ENCODE peak calls at places on chromosomes 2 and 18, in nine cellular contexts. D is esophagus squamous epithelium, H is endothelial cell of umbilical vein, Q is stomach, P is A549, I is thyroid gland, E is ovary, J is NB4, X is sigmoid colon. W is an unnamed sample.

GRCh38 chr2:43193652-43193995 is 32.8 kb downstream of the ZFP36L2 start:
- DNase-seq in I (no peak), E (no peak), P (no peak), X (no peak), D (no peak), Q (no peak), H (no peak), J (no peak), W (no peak)

GRCh38 chr18:49457616-49458015 is 2.8 kb downstream of the DYM start:
- DNase-seq in H (no peak), Q (no peak), I (no peak), X (no peak), P (no peak), E (no peak), J (no peak), D (no peak), W (no peak)

GRCh38 chr2:70962885-70963878 is 15.2 kb upstream of the ANKRD53 start:
- DNase-seq in D (no peak), J (no peak), H (no peak), E (no peak), Q (no peak), X (no peak), I (no peak), P (no peak), W (peak; percentile 64)

GRCh38 chr2:179265082-179265575 is 497 bp upstream of the SESTD1 start:
- DNase-seq in I (no peak), X (no peak), Q (no peak), E (no peak), H (peak; percentile 41), J (peak; percentile 45), D (no peak), P (no peak), W (no peak)

GRCh38 chr2:177332041-177332991 is 60.3 kb upstream of the AGPS start:
- DNase-seq in D (no peak), X (peak; percentile 80), P (peak; percentile 69), Q (peak; percentile 37), E (peak; percentile 56), I (peak; percentile 62), J (peak; percentile 81), H (peak; percentile 87), W (no peak)

GRCh38 chr2:120605231-120605935 is 130.3 kb upstream of the GLI2 start:
- DNase-seq in D (no peak), I (peak; percentile 64), Q (no peak), E (no peak), X (no peak), P (no peak), J (peak; percentile 54), H (no peak), W (no peak)

GRCh38 chr2:95326433-95327140 is 29.4 kb downstream of the KCNIP3 start:
- DNase-seq in X (no peak), J (no peak), I (no peak), E (no peak), P (no peak), D (no peak), H (no peak), Q (no peak), W (no peak)

GRCh38 chr2:42929985-42930581 is 137.7 kb upstream of the HAAO start:
- DNase-seq in P (no peak), I (no peak), Q (no peak), D (no peak), E (peak; percentile 60), J (peak; percentile 87), H (no peak), X (no peak), W (no peak)

GRCh38 chr2:118667366-118667765 is 180.1 kb downstream of the EN1 start:
- DNase-seq in H (no peak), Q (no peak), D (no peak), P (no peak), X (no peak), J (no peak), I (no peak), E (no peak), W (no peak)

DNA sequence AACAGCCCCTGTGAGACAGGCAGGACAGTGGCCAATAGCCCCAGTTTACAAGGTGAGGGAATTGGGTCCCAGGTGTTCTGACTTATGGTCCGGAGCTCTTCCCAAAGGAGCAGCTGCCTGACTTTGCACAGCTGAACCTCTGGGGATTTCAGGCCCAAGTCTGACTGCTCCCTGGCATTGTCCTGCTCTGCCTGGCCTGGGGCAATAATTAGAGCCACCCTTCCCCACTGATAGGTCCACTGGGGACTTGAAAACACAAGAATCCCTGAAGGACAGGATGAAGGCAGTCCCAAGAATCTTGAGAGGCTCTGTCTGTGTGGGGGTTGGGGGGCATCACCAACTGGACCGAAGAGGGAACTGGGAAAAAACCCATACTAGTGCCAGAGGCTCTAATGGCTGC is 3.7 kb upstream of the FEV start:
- DNase-seq in D (no peak), Q (no peak), H (no peak), X (peak; percentile 33), E (no peak), P (no peak), I (no peak), J (no peak), W (no peak)
- H3K4me3 ChIP-seq in D (no peak overlapping the region), Q (no peak overlapping the region), H (no peak overlapping the region), X (no peak overlapping the region), E (no peak overlapping the region), P (no peak overlapping the region), I (no peak overlapping the region), J (no peak overlapping the region), W (no peak overlapping the region)

DNA sequence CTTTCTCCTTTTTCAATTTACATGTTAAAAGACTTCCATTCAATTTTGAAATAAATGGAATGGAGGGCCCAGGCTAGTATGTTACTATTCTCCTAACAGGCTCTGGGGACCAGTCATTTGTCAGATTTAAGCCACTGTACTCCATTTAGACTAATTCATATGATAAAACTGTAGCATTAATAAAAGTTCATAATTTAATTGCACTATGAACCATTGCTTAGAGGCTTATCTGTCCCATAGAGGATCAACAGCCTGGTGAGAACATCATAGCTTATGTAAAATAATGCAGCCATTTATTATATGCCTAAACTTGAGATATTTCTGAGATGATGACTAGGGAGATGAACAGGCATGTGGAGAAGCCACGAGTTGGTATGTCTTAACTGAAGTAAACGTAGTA is 156.0 kb downstream of the RIT2 start:
- DNase-seq in I (no peak), D (no peak), H (no peak), X (no peak), J (no peak), P (no peak), Q (no peak), E (no peak), W (no peak)
- TF ChIP-seq POLR2A in I (no peak), D (no peak), H (no peak), X (no peak), J (no peak), P (no peak), Q (no peak), E (no peak), W (no peak)

DNA sequence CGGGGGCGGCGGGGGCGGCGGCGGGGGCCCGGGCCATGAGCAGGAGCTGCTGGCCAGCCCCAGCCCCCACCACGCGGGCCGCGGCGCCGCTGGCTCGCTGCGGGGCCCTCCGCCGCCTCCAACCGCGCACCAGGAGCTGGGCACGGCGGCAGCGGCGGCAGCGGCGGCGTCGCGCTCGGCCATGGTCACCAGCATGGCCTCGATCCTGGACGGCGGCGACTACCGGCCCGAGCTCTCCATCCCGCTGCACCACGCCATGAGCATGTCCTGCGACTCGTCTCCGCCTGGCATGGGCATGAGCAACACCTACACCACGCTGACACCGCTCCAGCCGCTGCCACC is 648 bp downstream of the ONECUT2 start:
- DNase-seq in H (no peak), Q (no peak), D (no peak), P (no peak), X (no peak), J (no peak), I (no peak), E (no peak), W (no peak)
- H3K4me3 ChIP-seq in H (no peak overlapping the region), Q (peak overlapping the region; percentile 41), D (no peak overlapping the region), P (peak overlapping the region; percentile 52), X (peak overlapping the region; percentile 43), J (no peak overlapping the region), I (no peak overlapping the region), E (no peak overlapping the region), W (peak overlapping the region; percentile 56)

GRCh38 chr2:127220807-127221527 is 868 bp upstream of the CYP27C1 start:
- DNase-seq in Q (no peak), I (peak; percentile 71), P (no peak), J (peak; percentile 28), H (no peak), E (no peak), D (no peak), X (no peak), W (no peak)
- TF ChIP-seq POLR2A in Q (no peak), I (no peak), P (no peak), J (no peak), H (no peak), E (no peak), D (no peak), X (no peak), W (no peak)

W was measured in esophagus muscularis mucosa.